ENCODE peak calls at places on chromosome 9, in four cellular contexts. I is MM.1S, G is fibroblast of lung, X is IMR-90. R is an unnamed sample.

GRCh38 chr9:96139592-96140251 is 162.3 kb downstream of the HSD17B3 start:
- DNase-seq in G (peak), X (peak), I (no peak), R (no peak)

GRCh38 chr9:11471321-11471720 is 858.5 kb upstream of the PTPRD start:
- DNase-seq in G (no peak), I (no peak), X (no peak), R (no peak)

GRCh38 chr9:136010615-136011341 is 49.6 kb upstream of the UBAC1 start:
- DNase-seq in X (no peak), I (no peak), G (no peak), R (no peak)

GRCh38 chr9:122446819-122447484 is 30.8 kb downstream of the OR1J1 start:
- DNase-seq in X (peak), I (no peak), G (peak), R (no peak)

GRCh38 chr9:129497064-129497836 is 123.7 kb downstream of the C9orf50 start:
- DNase-seq in G (no peak), I (no peak), X (no peak), R (no peak)

GRCh38 chr9:71783120-71783523 is 14.8 kb upstream of the CEMIP2 start:
- DNase-seq in G (no peak), X (peak), I (no peak), R (peak)

GRCh38 chr9:32590476-32590875 is 17.5 kb upstream of the NDUFB6 start:
- DNase-seq in I (no peak), G (no peak), X (no peak), R (no peak)

GRCh38 chr9:91896096-91896495 is 53.9 kb downstream of the ROR2 start:
- DNase-seq in X (no peak), G (no peak), I (no peak), R (no peak)

GRCh38 chr9:73219985-73220626 is 68.4 kb downstream of the ANXA1 start:
- DNase-seq in I (no peak), X (peak), G (peak), R (no peak)

GRCh38 chr9:6897831-6898230 is 140.1 kb downstream of the KDM4C start:
- DNase-seq in I (no peak), G (no peak), X (no peak), R (no peak)

GRCh38 chr9:6896562-6896961 is 138.8 kb downstream of the KDM4C start:
- DNase-seq in G (peak), I (no peak), X (peak), R (no peak)

GRCh38 chr9:6897207-6897822 is 139.5 kb downstream of the KDM4C start:
- DNase-seq in G (no peak), X (no peak), I (no peak), R (no peak)

GRCh38 chr9:6894135-6894534 is 136.4 kb downstream of the KDM4C start:
- DNase-seq in G (no peak), X (no peak), I (no peak), R (no peak)

DNA sequence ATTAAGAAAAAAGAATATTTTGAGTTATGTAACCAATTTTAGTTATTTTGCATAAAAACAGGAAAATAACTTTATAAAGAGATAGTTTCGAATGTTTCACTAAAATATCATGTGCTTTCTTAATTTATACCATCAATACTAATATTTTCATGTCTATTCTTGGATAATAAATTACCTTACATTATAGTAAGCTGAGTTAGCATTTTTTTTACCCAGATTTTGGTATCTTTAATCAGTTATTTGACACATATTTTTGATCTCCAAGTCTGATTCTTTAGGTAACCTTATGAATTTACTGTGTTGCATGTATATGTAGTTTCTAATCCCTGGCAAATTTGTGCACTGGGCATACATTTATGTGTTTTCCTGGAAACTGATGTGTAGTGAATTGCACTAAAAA is 138.0 kb downstream of the KDM4C start:
- DNase-seq in X (no peak), G (no peak), I (no peak), R (no peak)
- H3K4me3 ChIP-seq in X (no peak), G (no peak), I (no peak), R (no peak)

GRCh38 chr9:131744715-131745201 is 4.9 kb upstream of the RAPGEF1 start:
- DNase-seq in I (no peak), X (no peak), G (no peak), R (no peak)

GRCh38 chr9:131747352-131747751 is 7.5 kb upstream of the RAPGEF1 start:
- DNase-seq in X (peak), I (peak), G (peak), R (peak)

GRCh38 chr9:131743501-131743900 is 3.6 kb upstream of the RAPGEF1 start:
- DNase-seq in X (no peak), G (no peak), I (no peak), R (no peak)

GRCh38 chr9:131745611-131746010 is 5.7 kb upstream of the RAPGEF1 start:
- DNase-seq in G (no peak), I (no peak), X (no peak), R (no peak)

GRCh38 chr9:131744171-131744714 is 4.4 kb upstream of the RAPGEF1 start:
- DNase-seq in X (peak), G (no peak), I (no peak), R (peak)
- H2AFZ ChIP-seq in X (no peak), G (no peak), I (no peak), R (peak)

DNA sequence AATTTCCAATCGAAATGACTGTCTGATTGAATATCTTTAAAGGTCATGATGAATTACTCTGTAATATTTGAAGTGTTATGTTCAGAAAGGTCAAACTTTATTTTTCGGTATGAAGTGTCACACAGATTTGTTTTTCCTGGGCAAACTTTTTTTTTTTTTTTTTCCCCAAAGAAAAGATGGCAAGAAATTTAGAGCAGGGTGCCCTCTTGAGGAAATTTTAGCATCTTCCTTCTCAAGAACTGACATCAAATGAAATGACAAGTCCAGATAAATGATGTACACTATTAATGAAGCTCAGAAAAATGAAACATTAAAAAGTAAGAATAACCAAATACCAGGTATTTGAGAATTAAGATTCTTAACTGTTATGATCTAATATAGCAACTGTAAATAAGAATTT is 123.6 kb downstream of the INVS start:
- DNase-seq in X (peak), G (peak), I (peak), R (peak)
- TF ChIP-seq CTCF in X (peak), G (peak), I (peak), R (peak)

GRCh38 chr9:87725356-87725899 is 491 bp upstream of the CTSL start:
- DNase-seq in I (no peak), X (peak), G (no peak), R (no peak)
- H3K4me3 ChIP-seq in I (peak), X (peak), G (peak), R (no peak)

DNA sequence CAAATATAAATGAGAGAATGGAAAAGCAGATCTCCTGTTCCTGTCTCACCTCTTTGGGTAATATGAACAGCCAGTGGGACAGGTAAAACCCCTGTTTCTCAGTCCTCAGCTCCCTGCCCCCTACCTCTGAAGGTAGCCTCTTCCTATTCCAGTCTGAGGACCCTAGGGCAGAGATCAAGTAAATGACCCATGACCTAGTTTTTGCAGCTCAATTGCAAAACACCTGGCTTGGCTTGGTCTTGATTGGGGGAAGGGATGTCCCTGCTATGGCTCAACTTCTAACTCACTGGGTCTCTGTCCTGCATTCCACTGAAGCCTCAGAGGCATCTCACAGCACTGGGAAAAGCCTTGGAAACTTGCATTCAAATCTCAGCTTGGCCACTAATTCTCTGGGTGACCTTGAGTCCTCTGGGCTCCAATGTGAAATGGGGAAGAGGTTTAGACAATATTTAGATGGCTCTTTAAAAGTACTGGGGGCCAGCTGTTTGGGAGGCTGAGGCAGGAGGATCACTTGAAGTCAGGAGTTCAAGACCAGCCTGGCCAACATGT is 1.6 kb upstream of the GALT start:
- DNase-seq in I (no peak), X (no peak), G (no peak), R (no peak)
- H2AFZ ChIP-seq in I (no peak), X (no peak), G (no peak), R (no peak)

DNA sequence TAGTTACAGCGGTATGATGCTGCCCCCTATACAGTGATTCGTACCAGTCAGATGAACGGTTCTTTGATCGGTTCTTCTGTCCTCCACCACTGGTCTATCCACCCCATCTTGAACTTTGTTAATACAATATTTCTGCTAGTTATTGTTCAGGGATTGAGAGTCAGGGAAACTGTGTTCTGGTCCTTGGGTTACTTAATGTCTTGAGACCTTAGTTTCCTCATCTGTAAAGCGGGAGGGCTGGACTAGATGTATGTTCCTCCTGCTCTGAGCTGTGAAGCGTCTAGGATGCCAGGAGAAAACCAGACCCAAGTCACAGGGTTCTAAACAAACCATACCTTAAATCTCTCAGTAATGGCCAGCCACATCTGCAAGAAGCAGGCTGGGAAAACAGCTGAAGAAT is 1.4 kb upstream of the PIP5K1B start:
- DNase-seq in X (no peak), G (no peak), I (no peak), R (no peak)
- TF ChIP-seq CTCF in X (no peak), G (no peak), I (no peak), R (no peak)

DNA sequence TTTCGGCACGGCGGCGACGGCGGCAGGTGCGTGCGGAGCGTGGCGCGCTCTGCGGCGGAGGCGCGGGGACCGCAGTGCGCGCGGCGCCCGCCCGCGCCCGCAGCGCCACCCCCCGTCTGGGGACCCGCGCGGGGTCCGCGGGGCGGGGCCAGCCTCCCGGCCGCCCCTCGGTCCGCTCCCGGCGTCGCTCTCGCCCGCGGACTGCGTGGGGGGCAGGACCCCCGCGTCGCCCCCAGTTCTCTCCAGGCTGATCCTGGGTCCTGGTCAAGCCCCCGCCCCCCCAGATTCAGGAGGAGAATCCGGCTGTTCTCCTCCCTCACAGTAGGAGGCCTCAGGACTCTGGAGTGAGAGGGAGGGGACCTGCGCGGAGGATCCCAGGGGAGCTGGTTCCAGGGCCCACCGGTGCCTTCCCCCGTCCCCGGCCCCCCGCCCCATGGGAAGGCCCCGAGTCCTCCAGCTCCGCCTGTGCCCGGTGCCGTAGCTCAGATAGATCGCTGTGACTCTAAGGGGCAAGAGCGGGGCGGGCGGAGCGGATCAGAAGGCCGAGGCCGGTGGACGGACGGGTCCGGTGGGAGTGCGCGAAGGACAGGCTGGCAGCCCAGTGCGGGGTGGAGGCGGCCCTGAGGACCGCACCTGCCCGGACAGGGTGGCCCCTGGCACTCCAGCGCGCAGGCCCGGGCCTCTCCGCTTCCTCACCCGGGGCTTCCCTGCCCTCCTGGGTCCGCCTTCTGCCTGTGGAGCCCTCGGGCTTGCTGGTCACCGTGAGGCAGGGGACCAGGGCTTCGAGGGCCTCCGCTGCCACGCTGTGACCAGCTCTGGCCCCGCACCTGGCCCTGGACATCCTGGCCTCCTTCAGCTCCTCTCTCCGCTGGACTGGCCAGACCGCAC is at the start of gene RNF208:
- DNase-seq in X (no peak), G (no peak), I (no peak), R (no peak)
- H3K4me3 ChIP-seq in X (peak), G (peak), I (peak), R (peak)

DNA sequence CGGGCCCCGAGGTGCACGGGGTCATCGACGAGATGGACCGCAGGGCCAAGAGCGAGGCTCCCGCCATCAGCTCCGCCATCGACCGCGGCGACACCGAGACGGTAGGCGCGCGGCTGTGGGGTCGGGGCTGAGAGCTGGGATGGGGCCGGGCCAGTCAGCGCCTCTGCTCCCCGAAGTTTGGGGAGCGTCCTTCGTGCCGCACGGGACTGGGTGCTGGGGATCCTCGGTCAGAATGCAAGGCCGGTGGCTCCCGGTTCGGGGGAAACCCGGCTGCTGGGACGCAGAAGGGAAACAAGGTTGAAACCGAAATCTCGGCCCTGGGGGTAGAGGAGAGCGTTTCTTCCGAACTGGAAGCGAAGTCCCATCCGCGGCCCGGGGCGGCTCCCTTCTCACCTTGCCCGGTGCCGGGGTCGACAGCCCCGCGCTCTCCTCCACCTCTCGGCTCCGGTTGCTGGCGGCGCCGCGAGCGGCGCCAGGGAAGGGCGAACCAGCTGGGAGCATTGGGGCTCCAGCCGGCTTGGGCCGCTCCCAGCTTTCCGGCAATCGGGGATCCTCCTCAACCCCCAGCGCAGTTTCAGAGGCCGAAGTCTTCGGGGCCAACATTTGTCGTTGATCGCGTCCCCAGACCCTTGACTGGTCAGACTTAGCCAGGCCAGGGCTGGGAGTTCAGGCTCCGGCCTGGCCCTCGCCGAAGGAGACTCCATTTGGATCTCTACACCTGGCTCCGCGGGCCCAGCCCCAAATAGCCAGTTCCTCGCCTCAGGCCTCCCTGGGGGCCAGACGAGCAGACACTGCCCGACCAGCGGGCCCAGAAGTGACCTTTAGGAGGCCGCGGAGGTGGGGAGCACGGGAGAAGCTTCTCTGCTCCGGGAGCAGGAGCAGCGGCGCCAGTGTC is 1.0 kb downstream of the LHX2 start:
- DNase-seq in G (no peak), X (no peak), I (no peak), R (no peak)
- H2AFZ ChIP-seq in G (no peak), X (no peak), I (peak), R (no peak)

GRCh38 chr9:126630458-126631237 is 16.9 kb downstream of the LMX1B start:
- DNase-seq in X (no peak), I (no peak), G (no peak), R (no peak)

GRCh38 chr9:126629007-126629674 is 15.4 kb downstream of the LMX1B start:
- DNase-seq in G (no peak), X (no peak), I (no peak), R (no peak)

GRCh38 chr9:126633881-126634558 is 20.3 kb downstream of the LMX1B start:
- DNase-seq in G (no peak), I (no peak), X (no peak), R (no peak)

GRCh38 chr9:126628146-126628545 is 14.4 kb downstream of the LMX1B start:
- DNase-seq in X (no peak), I (no peak), G (no peak), R (no peak)

DNA sequence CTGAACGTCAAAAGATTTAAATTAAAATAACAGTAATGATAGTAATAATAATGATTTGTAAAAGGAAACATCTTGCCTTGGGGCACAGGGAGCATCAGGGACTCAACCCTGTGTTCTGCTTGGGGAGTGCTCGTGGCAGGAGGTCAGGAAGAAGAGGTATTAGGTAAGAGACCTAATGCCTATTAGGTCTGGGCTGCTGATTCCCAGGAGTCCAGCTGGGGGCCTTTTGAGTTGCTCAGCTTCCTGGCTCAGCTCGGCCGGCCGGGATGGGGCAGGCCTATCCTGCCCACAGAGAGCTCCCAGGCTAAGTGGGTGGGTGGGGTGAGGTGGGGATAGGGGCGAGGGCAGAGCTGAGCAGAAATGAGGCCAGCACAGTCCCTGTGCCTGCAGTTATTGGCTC is 17.5 kb downstream of the LMX1B start:
- DNase-seq in I (no peak), G (no peak), X (no peak), R (no peak)
- TF ChIP-seq CTCF in I (no peak), G (no peak), X (no peak), R (no peak)

GRCh38 chr9:21395778-21396717 is 10.8 kb upstream of the IFNA2 start:
- DNase-seq in X (no peak), G (peak), I (no peak), R (peak)
- H3K4me3 ChIP-seq in X (peak), G (peak), I (no peak), R (no peak)

R was measured in OCI-LY7.